ENCODE peak calls at places on chromosomes 12 and 14, in six cellular contexts. L is AG09319; C is activated CD4-positive, CD25-positive, alpha-beta regulatory T cell treated with anti-CD3 and anti-CD28 coated beads, Interleukin-2, amount 50 U/mL, for 16 hours; K is stomach; T is activated gamma-delta T cell; U is stimulated activated naive CD8-positive, alpha-beta T cell treated with anti-CD3 and anti-CD28 coated beads, Interleukin-15, Interleukin-2, amounts not matched to agents 100 U/mL and 50 U/mL, for 24 hours. R is an unnamed sample.

GRCh38 chr12:125773033-125773432 is 707.8 kb downstream of the AACS start:
- DNase-seq in C (no peak), T (no peak), U (peak; percentile 31), K (no peak), L (no peak), R (no peak)

GRCh38 chr12:132836803-132837331 is 8.2 kb upstream of the GOLGA3 start:
- DNase-seq in C (no peak), U (no peak), T (no peak), L (no peak), K (no peak), R (no peak)

GRCh38 chr12:59834659-59835474 is 239.0 kb downstream of the SLC16A7 start:
- DNase-seq in U (no peak), C (no peak), K (no peak), T (no peak), L (peak; percentile 8), R (no peak)

GRCh38 chr12:124484526-124484953 is 82.9 kb downstream of the NCOR2 start:
- DNase-seq in K (no peak), U (peak; percentile 27), L (no peak), C (no peak), T (no peak), R (no peak)

GRCh38 chr14:100660498-100661339 is 66.0 kb upstream of the DLK1 start:
- DNase-seq in T (no peak), U (no peak), K (no peak), C (no peak), L (no peak), R (no peak)

GRCh38 chr12:32034045-32034444 is 72.6 kb upstream of the BICD1 start:
- DNase-seq in K (no peak), L (no peak), T (no peak), C (no peak), U (no peak), R (no peak)

GRCh38 chr14:63770187-63770807 is 42.4 kb upstream of the SGPP1 start:
- DNase-seq in T (no peak), K (peak; percentile 54), U (peak; percentile 34), L (peak; percentile 28), C (peak; percentile 9), R (no peak)

GRCh38 chr14:29822430-29822709 is 105.3 kb downstream of the PRKD1 start:
- DNase-seq in K (no peak), C (no peak), U (no peak), L (no peak), T (no peak), R (no peak)

GRCh38 chr14:73014105-73014504 is 12.8 kb downstream of the ZFYVE1 start:
- DNase-seq in K (no peak), L (no peak), U (no peak), T (no peak), C (no peak), R (no peak)

GRCh38 chr12:38666425-38666824 is 239.0 kb downstream of the CPNE8 start:
- DNase-seq in C (no peak), K (no peak), T (no peak), L (no peak), U (no peak), R (no peak)

GRCh38 chr14:42192659-42193425 is 586.2 kb downstream of the LRFN5 start:
- DNase-seq in C (no peak), U (no peak), K (no peak), T (no peak), L (peak; percentile 92), R (no peak)

GRCh38 chr12:101891462-101891971 is 14.1 kb downstream of the DRAM1 start:
- DNase-seq in C (no peak), K (peak; percentile 71), U (peak; percentile 10), L (peak; percentile 46), T (no peak), R (no peak)

GRCh38 chr12:28265435-28266042 is 75.3 kb downstream of the CCDC91 start:
- DNase-seq in T (no peak), U (no peak), C (no peak), K (no peak), L (no peak), R (no peak)